ENCODE peak calls at places on chromosomes 7 and 10, in eight cellular contexts. F is glutamatergic neuron, O is HL-60, E is GM12864, W is adrenal gland, K is Caco-2, G is GM13977, U is epithelial cell of proximal tubule. V is an unnamed sample.

GRCh38 chr10:62585211-62585758 is 211.1 kb downstream of the ZNF365 start:
- DNase-seq in F (no peak), O (no peak), E (no peak), W (no peak), K (no peak), G (no peak), U (no peak), V (no peak)

GRCh38 chr10:129929343-129930297 is 34.5 kb downstream of the EBF3 start:
- DNase-seq in F (peak; percentile 11), O (no peak), E (no peak), W (no peak), K (peak; percentile 9), G (no peak), U (no peak), V (no peak)

GRCh38 chr7:134558370-134558769 is 9.5 kb downstream of the AKR1B15 start:
- DNase-seq in F (no peak), O (no peak), E (no peak), W (no peak), K (no peak), G (no peak), U (no peak), V (no peak)

GRCh38 chr10:128506423-128506822 is 380.2 kb upstream of the MKI67 start:
- DNase-seq in F (no peak), O (no peak), E (no peak), W (no peak), K (no peak), G (no peak), U (no peak), V (no peak)

GRCh38 chr7:99843808-99844207 is 16.0 kb downstream of the CYP3A43 start:
- DNase-seq in F (no peak), O (no peak), E (no peak), W (peak; percentile 26), K (no peak), G (no peak), U (no peak), V (no peak)

GRCh38 chr10:70551971-70552422 is 50.5 kb downstream of the PRF1 start:
- DNase-seq in F (no peak), O (no peak), E (no peak), W (no peak), K (peak; percentile 67), G (no peak), U (peak; percentile 56), V (no peak)

GRCh38 chr7:88169717-88170320 is 50.0 kb downstream of the SRI start:
- DNase-seq in F (no peak), O (no peak), E (no peak), W (no peak), K (peak; percentile 13), G (peak; percentile 4), U (no peak), V (peak; percentile 4)

GRCh38 chr7:148978091-148978490 is 50.2 kb downstream of the PDIA4 start:
- DNase-seq in F (no peak), O (no peak), E (no peak), W (no peak), K (no peak), G (no peak), U (no peak), V (no peak)

GRCh38 chr7:74226633-74227032 is 16.8 kb downstream of the LAT2 start:
- DNase-seq in F (no peak), O (peak; percentile 88), E (no peak), W (no peak), K (no peak), G (no peak), U (no peak), V (no peak)

GRCh38 chr7:21939136-21939857 is 6.4 kb downstream of the CDCA7L start:
- DNase-seq in F (no peak), O (no peak), E (peak; percentile 69), W (no peak), K (no peak), G (peak; percentile 62), U (peak; percentile 83), V (peak; percentile 61)

GRCh38 chr10:88819290-88819689 is 16.8 kb downstream of the LIPM start:
- DNase-seq in F (no peak), O (no peak), E (no peak), W (no peak), K (no peak), G (no peak), U (no peak), V (no peak)

GRCh38 chr10:131935260-131935659 is 34.5 kb downstream of the PPP2R2D start:
- DNase-seq in F (no peak), O (no peak), E (no peak), W (no peak), K (no peak), G (no peak), U (no peak), V (no peak)

GRCh38 chr7:3112499-3113134 is 69.0 kb upstream of the CARD11 start:
- DNase-seq in F (no peak), O (no peak), E (no peak), W (no peak), K (no peak), G (no peak), U (no peak), V (no peak)

GRCh38 chr10:14889318-14889717 is 10.7 kb downstream of the SUV39H2 start:
- DNase-seq in F (no peak), O (no peak), E (no peak), W (no peak), K (peak; percentile 29), G (peak; percentile 30), U (no peak), V (peak; percentile 12)

GRCh38 chr10:131968949-131969348 is 12.8 kb downstream of the BNIP3 start:
- DNase-seq in F (no peak), O (no peak), E (no peak), W (no peak), K (no peak), G (no peak), U (no peak), V (no peak)

GRCh38 chr7:155975490-155975889 is 163.2 kb upstream of the SHH start:
- DNase-seq in F (no peak), O (no peak), E (no peak), W (peak; percentile 2), K (no peak), G (no peak), U (no peak), V (no peak)

GRCh38 chr7:78434281-78434680 is 635.7 kb downstream of the PHTF2 start:
- DNase-seq in F (no peak), O (no peak), E (no peak), W (no peak), K (peak; percentile 16), G (no peak), U (no peak), V (no peak)
- TF ChIP-seq CTCF in F (no peak), O (no peak), E (no peak), W (no peak), K (peak; percentile 54), G (no peak), U (peak; percentile 19), V (no peak)

GRCh38 chr7:38327597-38327996 is 54.2 kb upstream of the TARP start:
- DNase-seq in F (no peak), O (no peak), E (no peak), W (no peak), K (no peak), G (no peak), U (no peak), V (no peak)
- TF ChIP-seq CTCF in F (no peak), O (no peak), E (no peak), W (no peak), K (no peak), G (no peak), U (no peak), V (no peak)

GRCh38 chr10:133045556-133046483 is 41.9 kb upstream of the ADGRA1 start:
- DNase-seq in F (no peak), O (no peak), E (no peak), W (no peak), K (no peak), G (no peak), U (no peak), V (no peak)
- TF ChIP-seq CTCF in F (no peak), O (no peak), E (no peak), W (no peak), K (no peak), G (no peak), U (no peak), V (no peak)

GRCh38 chr10:103069453-103070331 is 123.4 kb downstream of the NT5C2 start:
- DNase-seq in F (peak; percentile 70), O (no peak), E (peak; percentile 44), W (peak; percentile 75), K (peak; percentile 78), G (peak; percentile 68), U (no peak), V (peak; percentile 71)
- TF ChIP-seq CTCF in F (peak; percentile 57), O (no peak), E (peak; percentile 73), W (peak; percentile 34), K (peak; percentile 78), G (peak; percentile 76), U (peak; percentile 78), V (peak; percentile 53)

DNA sequence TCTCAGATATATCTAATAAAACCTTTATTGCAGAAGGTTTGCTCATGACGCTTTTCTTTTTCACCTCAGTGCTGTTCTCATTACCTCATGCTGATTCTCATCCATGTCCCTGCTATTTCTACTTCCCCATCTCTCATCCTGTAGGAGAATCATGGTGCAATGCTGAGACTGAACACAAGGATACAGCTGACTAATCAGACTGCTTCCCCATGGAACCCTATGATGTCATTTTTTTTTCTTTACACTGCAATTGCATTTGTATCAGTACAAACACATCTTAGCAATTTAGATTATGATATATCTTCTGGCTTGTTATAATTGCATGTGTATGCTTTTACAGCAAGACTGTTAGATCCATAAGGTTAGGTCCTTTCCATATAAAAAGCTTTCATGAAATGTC is 93.7 kb downstream of the SEMA3A start:
- DNase-seq in F (no peak), O (peak; percentile 29), E (no peak), W (no peak), K (peak; percentile 30), G (no peak), U (peak; percentile 30), V (no peak)
- TF ChIP-seq CTCF in F (peak; percentile 52), O (no peak), E (no peak), W (no peak), K (peak; percentile 23), G (no peak), U (peak; percentile 41), V (no peak)

GRCh38 chr10:6701289-6701688 is 121.2 kb upstream of the PRKCQ start:
- DNase-seq in F (peak; percentile 27), O (no peak), E (no peak), W (no peak), K (peak; percentile 10), G (no peak), U (no peak), V (no peak)
- TF ChIP-seq CTCF in F (no peak), O (no peak), E (no peak), W (no peak), K (peak; percentile 29), G (peak; percentile 21), U (peak; percentile 56), V (no peak)

DNA sequence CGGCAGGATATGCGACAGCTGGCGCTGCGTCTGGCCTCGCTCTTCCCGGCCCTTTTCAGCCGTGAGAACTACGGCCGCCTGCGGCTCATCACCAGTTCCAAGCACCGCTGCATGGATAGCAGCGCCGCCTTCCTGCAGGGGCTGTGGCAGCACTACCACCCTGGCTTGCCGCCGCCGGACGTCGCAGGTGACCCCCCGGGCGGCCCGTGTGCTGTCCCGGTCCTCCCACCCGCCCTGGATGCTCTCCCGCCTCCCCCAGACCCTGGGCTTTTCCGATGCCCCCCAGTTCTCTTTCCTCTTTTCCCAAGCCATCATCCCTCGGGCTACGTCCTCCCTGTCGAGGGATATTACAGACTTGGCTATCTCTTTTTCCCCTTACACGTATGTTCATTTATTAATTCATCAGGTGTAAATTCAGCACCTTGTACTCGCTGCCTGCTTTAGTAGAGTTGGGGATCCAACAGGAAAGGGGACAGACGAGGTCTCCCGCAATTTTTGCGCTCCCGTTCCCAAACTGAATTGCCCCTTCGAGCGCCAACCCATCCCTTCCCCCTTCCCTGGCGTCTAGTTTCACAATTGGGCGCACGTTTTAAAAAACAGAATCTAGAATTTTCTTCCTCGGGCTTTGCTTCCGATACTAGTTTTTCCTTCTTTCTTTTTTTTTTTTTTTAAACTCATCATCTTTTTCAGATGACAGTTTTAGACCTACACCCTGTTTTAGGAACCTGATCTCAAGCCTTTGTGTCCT is 847 bp downstream of the MINPP1 start:
- DNase-seq in F (peak; percentile 75), O (no peak), E (no peak), W (peak; percentile 67), K (peak; percentile 81), G (peak; percentile 66), U (peak; percentile 4), V (peak; percentile 72)
- TF ChIP-seq CTCF in F (no peak), O (peak; percentile 41), E (peak; percentile 63), W (peak; percentile 24), K (peak; percentile 94), G (peak; percentile 70), U (peak; percentile 56), V (peak; percentile 63)

V was measured in GM20000.